ENCODE peak calls at places on chromosomes 16 and 17, in six cellular contexts. O, Y, R, C, U and N are unnamed samples.

GRCh38 chr17:1047177-1047885 is 50.4 kb downstream of the TIMM22 start:
- ATAC-seq in C (no peak), O (peak; percentile 82), U (peak; percentile 5), R (peak; percentile 31), Y (no peak), N (peak; percentile 82)

GRCh38 chr17:28201315-28201714 is 117.7 kb upstream of the TMEM97 start:
- ATAC-seq in U (no peak), C (no peak), R (no peak), Y (no peak), O (no peak), N (no peak)

GRCh38 chr17:527247-527646 is 174.6 kb upstream of the RPH3AL start:
- ATAC-seq in Y (no peak), R (no peak), O (no peak), C (no peak), U (no peak), N (no peak)

GRCh38 chr16:54125751-54126655 is 160.6 kb downstream of the IRX3 start:
- ATAC-seq in U (no peak), Y (no peak), O (no peak), R (no peak), C (no peak), N (no peak)

GRCh38 chr17:28008526-28008925 is 34.0 kb upstream of the NLK start:
- ATAC-seq in O (no peak), C (no peak), Y (peak; percentile 83), U (peak; percentile 70), R (peak; percentile 88), N (no peak)

GRCh38 chr17:17181666-17182600 is 24.2 kb downstream of the PLD6 start:
- ATAC-seq in R (no peak), O (no peak), Y (no peak), U (peak; percentile 49), C (no peak), N (no peak)

GRCh38 chr17:17412331-17412730 is 64.5 kb upstream of the MED9 start:
- ATAC-seq in Y (peak; percentile 39), O (no peak), U (peak; percentile 8), R (no peak), C (no peak), N (no peak)

GRCh38 chr16:10876305-10876704 is 697 bp upstream of the CIITA start:
- ATAC-seq in C (no peak), U (no peak), O (no peak), Y (no peak), R (no peak), N (no peak)

GRCh38 chr16:85005278-85006069 is 5.9 kb downstream of the ZDHHC7 start:
- ATAC-seq in Y (peak; percentile 20), C (peak; percentile 72), O (peak; percentile 40), R (no peak), U (no peak), N (peak; percentile 81)

GRCh38 chr17:82281502-82282238 is 8.2 kb upstream of the CSNK1D start:
- ATAC-seq in O (no peak), R (no peak), Y (peak; percentile 71), U (peak; percentile 82), C (no peak), N (no peak)

GRCh38 chr17:50185724-50186545 is 15.5 kb downstream of the COL1A1 start:
- ATAC-seq in U (no peak), Y (no peak), O (no peak), R (no peak), C (no peak), N (no peak)

GRCh38 chr17:49871211-49871610 is 23.3 kb upstream of the TAC4 start:
- ATAC-seq in C (no peak), U (no peak), Y (no peak), R (no peak), O (no peak), N (no peak)

GRCh38 chr17:61314368-61315078 is 85.1 kb upstream of the TBX2 start:
- ATAC-seq in C (peak; percentile 90), R (no peak), U (peak; percentile 48), O (peak; percentile 87), Y (peak; percentile 56), N (peak; percentile 84)

GRCh38 chr16:82735176-82735575 is 108.4 kb downstream of the CDH13 start:
- ATAC-seq in R (no peak), U (no peak), O (peak; percentile 96), Y (no peak), C (peak; percentile 99), N (no peak)

GRCh38 chr17:29667969-29668368 is 45.3 kb upstream of the CORO6 start:
- ATAC-seq in O (peak; percentile 56), Y (no peak), C (no peak), U (no peak), R (peak; percentile 32), N (no peak)

GRCh38 chr16:67707790-67708189 is 11.3 kb downstream of the GFOD2 start:
- ATAC-seq in Y (no peak), C (no peak), R (no peak), U (no peak), O (no peak), N (no peak)

GRCh38 chr17:57756941-57757340 is 11.8 kb upstream of the CCDC182 start:
- ATAC-seq in Y (no peak), R (no peak), U (no peak), O (no peak), C (no peak), N (no peak)

GRCh38 chr16:87207509-87207908 is 109.7 kb downstream of the C16orf95 start:
- ATAC-seq in C (peak; percentile 66), Y (peak; percentile 47), R (no peak), O (peak; percentile 50), U (peak; percentile 19), N (peak; percentile 83)

GRCh38 chr17:1273492-1274242 is 3.4 kb downstream of the BHLHA9 start:
- ATAC-seq in O (no peak), U (no peak), R (no peak), C (no peak), Y (no peak), N (no peak)

GRCh38 chr16:89954462-89954861 is 5.9 kb downstream of the DEF8 start:
- ATAC-seq in R (no peak), U (no peak), Y (no peak), C (no peak), O (no peak), N (no peak)

GRCh38 chr16:82991941-82992675 is 365.3 kb downstream of the CDH13 start:
- ATAC-seq in C (no peak), R (no peak), O (no peak), Y (no peak), U (peak; percentile 39), N (no peak)

GRCh38 chr17:58109197-58109596 is 26.0 kb downstream of the DYNLL2 start:
- ATAC-seq in U (no peak), O (no peak), C (no peak), Y (no peak), R (no peak), N (no peak)

GRCh38 chr16:3035972-3036725 is 595 bp downstream of the BICDL2 start:
- ATAC-seq in O (no peak), C (no peak), Y (no peak), U (peak; percentile 63), R (peak; percentile 15), N (no peak)

GRCh38 chr16:81421126-81421525 is 23.5 kb upstream of the CMIP start:
- ATAC-seq in R (no peak), U (no peak), C (no peak), Y (no peak), O (no peak), N (no peak)

GRCh38 chr17:77462553-77463497 is 322.1 kb downstream of the SEC14L1 start:
- ATAC-seq in U (no peak), R (no peak), C (no peak), O (no peak), Y (no peak), N (no peak)

GRCh38 chr17:77466596-77467223 is 325.9 kb downstream of the SEC14L1 start:
- ATAC-seq in R (peak; percentile 23), C (no peak), Y (no peak), U (no peak), O (no peak), N (no peak)

GRCh38 chr17:77465358-77466041 is 324.7 kb downstream of the SEC14L1 start:
- ATAC-seq in Y (peak; percentile 80), C (no peak), U (peak; percentile 79), O (peak; percentile 50), R (peak; percentile 29), N (peak; percentile 67)

GRCh38 chr17:77466140-77466539 is 325.4 kb downstream of the SEC14L1 start:
- ATAC-seq in R (peak; percentile 91), C (no peak), U (peak; percentile 7), Y (no peak), O (no peak), N (no peak)

DNA sequence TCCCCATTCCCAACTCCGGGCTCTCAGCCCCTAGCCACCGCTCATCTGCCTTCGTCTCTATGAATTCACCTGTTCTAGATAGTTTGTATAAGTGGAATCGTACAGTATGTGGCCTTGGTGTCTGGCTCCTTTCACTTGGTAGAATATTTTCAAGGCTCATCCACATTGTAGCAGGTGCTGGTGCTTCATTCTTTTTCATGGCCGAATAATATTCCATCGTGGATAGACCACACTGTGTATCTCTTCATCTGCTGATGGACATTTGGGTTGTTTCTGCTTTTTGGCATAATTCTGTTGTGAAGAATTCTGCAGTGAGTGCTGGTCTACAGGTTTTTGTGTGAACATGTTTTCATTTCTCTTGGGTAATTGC is 324.2 kb downstream of the SEC14L1 start:
- ATAC-seq in Y (no peak), C (no peak), O (no peak), R (no peak), U (no peak), N (no peak)
- TF ChIP-seq CTCF in Y (no peak), C (no peak), O (no peak), R (no peak), U (no peak), N (no peak)

GRCh38 chr17:7842950-7843535 is 9.0 kb downstream of the KDM6B start:
- ATAC-seq in O (peak; percentile 18), Y (peak; percentile 16), C (peak; percentile 39), U (peak; percentile 10), R (peak; percentile 1), N (peak; percentile 24)
- TF ChIP-seq CTCF in O (no peak), Y (peak; percentile 6), C (no peak), U (no peak), R (no peak), N (no peak)

DNA sequence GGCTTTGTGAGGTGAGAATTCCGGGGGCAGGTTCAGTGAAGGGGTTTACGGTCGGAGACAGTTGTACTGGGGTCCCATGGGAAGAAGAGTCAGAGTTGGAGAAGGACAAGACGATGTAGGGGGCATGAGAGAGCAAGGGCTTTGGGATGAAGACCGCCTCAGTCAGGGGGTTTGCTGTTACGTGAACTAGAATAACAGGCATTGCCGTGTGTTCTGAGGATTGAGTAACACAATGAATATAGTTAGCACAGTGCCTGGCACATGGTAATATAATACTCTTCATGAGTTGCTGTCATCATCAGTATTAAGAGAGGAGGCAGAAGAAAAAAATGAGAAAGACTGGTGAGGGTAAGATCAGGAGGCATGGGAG is 577 bp downstream of the ZNF646 start:
- ATAC-seq in Y (no peak), C (no peak), R (no peak), U (no peak), O (peak; percentile 24), N (no peak)
- TF ChIP-seq CTCF in Y (peak; percentile 1), C (no peak), R (no peak), U (no peak), O (no peak), N (no peak)

GRCh38 chr16:35102780-35103403 is 1643.5 kb downstream of the TP53TG3F start:
- ATAC-seq in C (no peak), Y (no peak), U (no peak), R (no peak), O (no peak), N (no peak)
- TF ChIP-seq CTCF in C (no peak), Y (no peak), U (no peak), R (peak; percentile 14), O (no peak), N (no peak)